ENCODE peak calls at places on chromosomes 1 and 21, in eight cellular contexts. E, T, R, J, K, I, W and F are unnamed samples.

GRCh38 chr1:231395051-231395995 is 26.8 kb downstream of the EGLN1 start:
- DNase-seq in T (no peak), I (no peak), W (peak; percentile 73), R (no peak), K (no peak), E (peak; percentile 94), J (no peak), F (no peak)

GRCh38 chr1:163063131-163064059 is 5.8 kb upstream of the RGS4 start:
- DNase-seq in K (no peak), T (no peak), W (no peak), I (no peak), R (no peak), J (no peak), E (no peak), F (no peak)

GRCh38 chr1:54409156-54410142 is 3.3 kb upstream of the SSBP3 start:
- DNase-seq in T (no peak), E (no peak), W (no peak), I (no peak), K (no peak), R (no peak), J (no peak), F (no peak)

GRCh38 chr21:46643379-46644177 is 8.1 kb downstream of the PRMT2 start:
- DNase-seq in E (no peak), J (no peak), K (no peak), T (no peak), I (no peak), R (no peak), W (no peak), F (no peak)

GRCh38 chr1:229379901-229380300 is 37.1 kb upstream of the CCSAP start:
- DNase-seq in W (no peak), J (peak; percentile 79), R (no peak), I (peak; percentile 23), E (no peak), K (no peak), T (no peak), F (no peak)

GRCh38 chr1:983736-984475 is 2.0 kb upstream of the PERM1 start:
- DNase-seq in J (peak; percentile 3), T (no peak), E (no peak), K (no peak), W (no peak), R (peak; percentile 54), I (no peak), F (no peak)

GRCh38 chr1:19452221-19452663 is 33.1 kb downstream of the CAPZB start:
- DNase-seq in T (no peak), E (no peak), I (no peak), K (no peak), W (peak; percentile 67), J (no peak), R (no peak), F (no peak)

GRCh38 chr1:202968895-202969295 is 1.8 kb upstream of the CYB5R1 start:
- DNase-seq in T (peak; percentile 60), W (no peak), I (peak; percentile 44), E (peak; percentile 83), R (no peak), J (peak; percentile 57), K (no peak), F (peak; percentile 100)

GRCh38 chr1:55194851-55195250 is 20.3 kb downstream of the USP24 start:
- DNase-seq in J (no peak), T (no peak), K (no peak), W (no peak), R (no peak), E (no peak), I (no peak), F (no peak)

GRCh38 chr21:42561742-42562141 is 48.1 kb downstream of the SLC37A1 start:
- DNase-seq in J (peak; percentile 93), E (no peak), W (no peak), R (no peak), K (no peak), I (no peak), T (no peak), F (no peak)

GRCh38 chr21:45618287-45618686 is 25.2 kb upstream of the PCBP3 start:
- DNase-seq in E (no peak), I (no peak), T (no peak), W (no peak), J (no peak), R (no peak), K (no peak), F (no peak)

GRCh38 chr1:221891708-221892107 is 149.8 kb upstream of the DUSP10 start:
- DNase-seq in I (no peak), E (no peak), W (no peak), J (no peak), T (no peak), R (no peak), K (no peak), F (no peak)

GRCh38 chr1:214551436-214552173 is at the start of gene PTPN14:
- DNase-seq in I (peak; percentile 86), J (peak; percentile 26), R (no peak), T (no peak), W (peak; percentile 97), E (peak; percentile 98), K (no peak), F (no peak)

GRCh38 chr1:234775477-234776246 is 165.7 kb upstream of the IRF2BP2 start:
- DNase-seq in R (no peak), W (peak; percentile 19), K (no peak), T (no peak), E (no peak), I (no peak), J (no peak), F (peak; percentile 99)

GRCh38 chr1:18166341-18166740 is 58.7 kb downstream of the IGSF21 start:
- DNase-seq in R (no peak), K (no peak), I (no peak), J (no peak), T (no peak), E (no peak), W (no peak), F (no peak)

GRCh38 chr1:176159993-176160392 is 47.1 kb downstream of the COP1 start:
- DNase-seq in T (no peak), K (no peak), E (no peak), J (no peak), R (no peak), W (no peak), I (no peak), F (no peak)

GRCh38 chr1:31335007-31335406 is 37.9 kb downstream of the FABP3 start:
- DNase-seq in E (peak; percentile 46), W (no peak), T (no peak), J (peak; percentile 53), K (no peak), R (no peak), I (peak; percentile 62), F (no peak)

GRCh38 chr21:15272171-15272570 is 207.4 kb upstream of the NRIP1 start:
- DNase-seq in J (no peak), R (no peak), W (no peak), T (no peak), K (no peak), I (no peak), E (no peak), F (no peak)

GRCh38 chr21:42505090-42505726 is 8.4 kb upstream of the SLC37A1 start:
- DNase-seq in K (no peak), R (no peak), T (no peak), I (no peak), W (no peak), E (no peak), J (no peak), F (peak; percentile 27)

GRCh38 chr1:94698759-94699502 is 121.2 kb upstream of the SLC44A3 start:
- DNase-seq in W (no peak), I (no peak), J (no peak), E (peak; percentile 49), K (no peak), T (no peak), R (no peak), F (no peak)

GRCh38 chr1:109615879-109616278 is 3.5 kb downstream of the GNAT2 start:
- DNase-seq in K (no peak), J (no peak), R (no peak), E (no peak), W (no peak), T (no peak), I (no peak), F (peak; percentile 87)

GRCh38 chr1:61318319-61319125 is 236.2 kb downstream of the NFIA start:
- DNase-seq in R (no peak), E (no peak), T (no peak), W (no peak), I (no peak), J (no peak), K (no peak), F (no peak)

GRCh38 chr1:231918239-231919015 is 291.8 kb downstream of the DISC1 start:
- DNase-seq in T (no peak), K (no peak), R (no peak), J (no peak), I (no peak), E (no peak), W (no peak), F (no peak)

GRCh38 chr21:25385912-25386474 is 221.3 kb downstream of the MRPL39 start:
- DNase-seq in J (peak; percentile 84), T (peak; percentile 5), I (peak; percentile 42), K (no peak), R (no peak), E (peak; percentile 64), W (no peak), F (no peak)

GRCh38 chr1:54199151-54199764 is 572 bp downstream of the CYB5RL start:
- DNase-seq in K (no peak), E (no peak), W (no peak), R (no peak), I (no peak), J (no peak), T (no peak), F (no peak)

GRCh38 chr1:102879439-102879993 is 228.8 kb downstream of the COL11A1 start:
- DNase-seq in R (no peak), T (no peak), K (no peak), E (peak; percentile 83), I (no peak), J (no peak), W (peak; percentile 80), F (no peak)